ENCODE peak calls at places on chromosomes 5 and 9, in five cellular contexts. M is naive thymus-derived CD4-positive, alpha-beta T cell; V is iPS DF 6.9; C is A673; R is mucosa of descending colon. O is an unnamed sample. For H3K4me1, the result is how much of the 10 kb centered on the place peaks cover.

GRCh38 chr9:87547665-87548064 is 50.0 kb downstream of the DAPK1 start:
- DNase-seq in M (no peak), V (no peak), C (no peak), R (no peak), O (no peak)

GRCh38 chr5:139842321-139842720 is 46.7 kb downstream of the PSD2 start:
- DNase-seq in M (no peak), V (no peak), C (no peak), R (no peak), O (no peak)

GRCh38 chr5:68315679-68316271 is 100.2 kb downstream of the PIK3R1 start:
- DNase-seq in M (no peak), V (no peak), C (no peak), R (peak), O (peak)

GRCh38 chr9:14351206-14351605 is 37.3 kb upstream of the NFIB start:
- DNase-seq in M (no peak), V (no peak), C (no peak), R (no peak), O (no peak)

GRCh38 chr5:146962801-146963355 is 84.3 kb upstream of the PPP2R2B start:
- DNase-seq in M (no peak), V (no peak), C (peak), R (no peak), O (no peak)

GRCh38 chr5:174734571-174735497 is 10.5 kb downstream of the MSX2 start:
- DNase-seq in M (no peak), V (no peak), C (no peak), R (no peak), O (no peak)

GRCh38 chr5:42842860-42843641 is 31.4 kb upstream of the SELENOP start:
- DNase-seq in M (no peak), V (no peak), C (no peak), R (no peak), O (no peak)

GRCh38 chr9:120583958-120584369 is 4.0 kb upstream of the CDK5RAP2 start:
- DNase-seq in M (no peak), V (no peak), C (peak), R (no peak), O (peak)

GRCh38 chr5:58499951-58500350 is 8.7 kb downstream of the GAPT start:
- DNase-seq in M (peak), V (no peak), C (no peak), R (no peak), O (no peak)

GRCh38 chr5:179260324-179261070 is 84.8 kb downstream of the ADAMTS2 start:
- DNase-seq in M (no peak), V (no peak), C (no peak), R (no peak), O (no peak)

GRCh38 chr9:116749176-116749575 is 62.1 kb downstream of the TRIM32 start:
- DNase-seq in M (no peak), V (no peak), C (no peak), R (no peak), O (no peak)

GRCh38 chr5:10351199-10351881 is 2.2 kb upstream of the MARCHF6 start:
- DNase-seq in M (no peak), V (no peak), C (peak), R (no peak), O (no peak)

GRCh38 chr5:175862131-175863012 is 9.0 kb upstream of the CPLX2 start:
- DNase-seq in M (no peak), V (no peak), C (no peak), R (no peak), O (no peak)

GRCh38 chr5:124736111-124736813 is 10.2 kb downstream of the ZNF608 start:
- DNase-seq in M (no peak), V (no peak), C (no peak), R (no peak), O (no peak)

GRCh38 chr5:136086776-136087566 is 45.7 kb upstream of the SMAD5 start:
- DNase-seq in M (no peak), V (no peak), C (no peak), R (no peak), O (no peak)

GRCh38 chr5:139272471-139273321 is 20.8 kb upstream of the MATR3 start:
- DNase-seq in M (peak), V (no peak), C (peak), R (peak), O (no peak)

GRCh38 chr5:108481355-108481931 is 99.5 kb upstream of the FBXL17 start:
- DNase-seq in M (no peak), V (peak), C (peak), R (no peak), O (no peak)

GRCh38 chr9:34591911-34592866 is 2.7 kb upstream of the CNTFR start:
- DNase-seq in M (no peak), V (no peak), C (no peak), R (no peak), O (no peak)

GRCh38 chr9:98263080-98263479 is 7.6 kb upstream of the TBC1D2 start:
- DNase-seq in M (no peak), V (no peak), C (no peak), R (no peak), O (no peak)

DNA sequence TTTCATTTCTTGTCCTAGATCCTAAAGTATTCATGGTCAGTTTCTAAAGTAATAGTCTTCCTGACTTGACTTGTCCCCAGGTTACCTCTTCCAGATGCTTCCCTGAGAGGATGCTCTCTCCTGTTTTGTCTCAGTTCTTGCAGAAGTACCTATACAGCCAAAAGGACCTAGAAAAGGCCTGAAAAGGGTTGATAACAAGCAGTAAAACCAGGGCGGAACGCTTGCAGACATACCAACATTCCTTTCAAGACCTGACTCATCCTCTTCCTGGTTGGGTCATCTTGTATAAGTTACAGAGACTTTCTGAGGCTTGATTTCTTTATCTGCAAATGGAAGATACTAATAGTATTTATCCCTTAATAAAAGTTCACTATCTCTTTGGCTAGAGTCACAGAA is 77.2 kb upstream of the ZFAND5 start:
- DNase-seq in M (no peak), V (no peak), C (peak), R (no peak), O (no peak)
- H3K4me1 ChIP-seq in M (under half), V (under half), C (under half), R (under half), O (under half)

DNA sequence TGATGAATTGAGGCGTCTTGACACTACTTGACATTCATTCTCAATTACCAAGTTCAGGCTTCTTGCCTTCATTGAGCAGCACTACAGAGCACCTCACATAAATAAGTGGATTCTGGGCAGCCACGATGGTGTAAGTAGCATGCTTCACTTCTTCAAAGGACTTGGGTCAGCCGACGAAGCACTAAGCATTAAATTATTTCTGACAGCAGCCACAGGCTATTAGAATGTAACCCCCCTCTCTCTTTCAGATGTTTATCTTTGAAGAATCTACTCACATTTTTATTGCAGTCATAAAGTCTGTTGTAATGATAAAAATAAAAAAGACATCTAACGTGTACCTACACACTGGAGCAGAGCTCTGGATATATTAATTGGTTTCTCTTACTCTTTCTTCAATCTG is 45.9 kb upstream of the VPS13A start:
- DNase-seq in M (no peak), V (no peak), C (no peak), R (no peak), O (no peak)
- H3K4me1 ChIP-seq in M (under half), V (under half), C (under half), R (under half), O (under half)

DNA sequence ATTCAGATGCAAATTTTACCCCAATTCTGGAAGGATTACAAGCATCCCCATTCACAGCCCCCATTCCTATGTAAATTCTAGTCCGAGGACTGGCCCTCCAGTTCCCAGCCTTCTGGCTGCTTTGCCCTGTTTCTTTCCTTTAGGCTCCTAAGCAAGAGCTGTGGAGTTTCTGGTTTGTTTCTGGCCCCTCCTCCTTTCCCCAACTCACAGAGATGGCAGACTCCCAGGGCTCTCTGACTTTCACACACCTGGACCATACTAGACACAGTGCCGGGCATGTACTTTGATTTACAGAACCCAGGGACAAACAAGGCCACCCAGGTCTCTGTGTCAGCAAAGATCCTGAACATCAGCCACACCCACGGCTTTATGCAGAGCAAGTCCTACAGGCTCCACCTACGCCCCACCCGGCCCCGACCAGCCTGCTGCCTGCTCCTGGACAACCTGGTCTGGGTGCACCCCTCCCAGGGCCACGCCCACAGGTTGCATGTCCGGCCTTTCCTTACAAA is 62.5 kb downstream of the SEMA4D start:
- DNase-seq in M (no peak), V (peak), C (no peak), R (peak), O (no peak)
- H3K4me1 ChIP-seq in M (half or more), V (under half), C (under half), R (half or more), O (half or more)

DNA sequence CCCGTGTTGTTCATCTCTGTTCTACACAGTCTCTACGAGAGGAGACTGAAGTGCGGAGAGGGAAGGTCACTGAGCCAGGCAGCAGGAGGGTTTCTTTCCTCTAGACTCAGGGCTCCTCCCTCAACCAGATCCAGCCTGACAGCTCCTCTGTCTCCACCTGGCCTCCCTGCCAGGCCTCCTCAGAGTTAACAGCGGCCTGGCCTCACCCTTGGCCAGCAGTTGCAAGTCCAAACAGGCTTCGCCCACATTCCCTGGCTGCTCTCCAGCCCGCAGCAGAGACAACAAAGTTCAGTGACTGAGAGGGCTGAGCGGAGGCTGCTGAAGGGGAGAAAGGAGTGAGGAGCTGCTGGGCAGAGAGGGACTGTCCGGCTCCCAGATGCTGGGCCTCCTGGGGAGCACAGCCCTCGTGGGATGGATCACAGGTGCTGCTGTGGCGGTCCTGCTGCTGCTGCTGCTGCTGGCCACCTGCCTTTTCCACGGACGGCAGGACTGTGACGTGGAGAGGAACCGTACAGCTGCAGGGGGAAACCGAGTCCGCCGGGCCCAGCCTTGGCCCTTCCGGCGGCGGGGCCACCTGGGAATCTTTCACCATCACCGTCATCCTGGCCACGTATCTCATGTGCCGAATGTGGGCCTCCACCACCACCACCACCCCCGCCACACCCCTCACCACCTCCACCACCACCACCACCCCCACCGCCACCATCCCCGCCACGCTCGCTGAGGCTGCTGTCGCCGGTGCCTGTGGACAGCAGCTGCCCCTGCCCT is at the start of gene HRCT1:
- DNase-seq in M (no peak), V (no peak), C (peak), R (peak), O (no peak)
- H3K4me1 ChIP-seq in M (half or more), V (under half), C (under half), R (half or more), O (half or more)

DNA sequence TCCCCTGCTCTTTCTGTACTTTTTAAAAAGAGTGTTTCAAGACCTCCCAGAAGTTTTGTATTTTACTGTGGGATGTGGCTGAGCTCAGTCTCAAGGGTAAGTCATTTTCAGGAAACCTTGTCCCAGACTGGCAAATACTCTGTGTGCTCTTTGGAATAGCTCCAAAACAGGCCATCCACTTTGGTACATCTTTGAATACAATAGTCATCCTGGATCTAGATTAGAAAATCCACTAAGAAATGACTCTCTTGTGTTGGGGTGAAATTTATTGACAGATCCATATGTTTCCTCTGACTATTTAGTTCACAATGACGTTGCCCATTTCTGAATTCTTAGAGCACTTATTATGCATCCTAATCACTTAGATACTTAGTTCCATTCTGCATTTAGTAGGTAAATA is 95.2 kb downstream of the PLCXD3 start:
- DNase-seq in M (no peak), V (no peak), C (no peak), R (no peak), O (no peak)
- H3K4me1 ChIP-seq in M (under half), V (under half), C (under half), R (under half), O (under half)

DNA sequence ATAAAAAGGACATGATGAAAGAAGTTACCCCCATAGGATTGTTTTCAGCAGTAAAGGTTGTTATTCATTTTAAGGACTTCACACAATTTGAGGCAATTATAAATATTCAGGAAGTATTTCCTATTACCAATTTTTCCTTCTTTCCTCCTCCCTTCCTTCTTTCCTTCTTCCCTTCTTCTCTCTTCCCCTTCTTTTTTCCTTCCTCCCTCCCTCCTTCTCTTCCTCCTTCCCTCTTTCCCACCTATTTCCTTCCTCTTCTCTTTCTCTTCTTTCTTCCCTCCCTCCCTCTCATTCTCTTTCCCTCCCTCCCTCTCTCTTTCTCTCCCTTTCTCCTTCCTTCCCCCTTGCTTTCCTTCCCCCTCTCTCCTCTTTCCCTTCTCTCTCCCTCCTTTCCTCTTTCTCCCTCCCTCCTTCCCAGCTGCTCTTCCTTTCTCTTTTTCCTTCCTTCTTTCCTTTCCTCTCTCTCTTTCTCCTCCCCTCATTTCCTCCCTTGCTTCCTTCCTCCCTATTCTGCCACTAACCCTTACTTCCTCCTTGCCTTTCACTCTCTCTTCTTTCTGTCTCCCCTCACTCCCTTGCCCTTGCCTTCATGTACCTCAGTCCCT is 105.1 kb downstream of the ADRB2 start:
- DNase-seq in M (no peak), V (no peak), C (no peak), R (no peak), O (no peak)
- H3K4me1 ChIP-seq in M (under half), V (under half), C (under half), R (under half), O (under half)

GRCh38 chr5:134098690-134099089 is 15.8 kb upstream of the TCF7 start:
- DNase-seq in M (no peak), V (no peak), C (no peak), R (no peak), O (no peak)
- H3K4me1 ChIP-seq in M (half or more), V (under half), C (under half), R (under half), O (half or more)

O was measured in CD4-positive, CD25-positive, alpha-beta regulatory T cell.